ENCODE peak calls at places on chromosomes 4 and X, in five cellular contexts. D is naive thymus-derived CD8-positive, alpha-beta T cell; Q is NCI-H1105 treated with DMSO at 0.1 percent for 48 hours; P is dermis microvascular lymphatic vessel endothelial cell; K is CD4-positive, CD25-positive, alpha-beta regulatory T cell. T is an unnamed sample.

GRCh38 chr4:5747746-5748365 is 36.9 kb downstream of the EVC start:
- DNase-seq in K (no peak), Q (no peak), P (peak), D (no peak), T (no peak)

GRCh38 chrX:11352296-11352741 is 59.1 kb downstream of the AMELX start:
- DNase-seq in P (no peak), D (no peak), Q (no peak), K (no peak), T (no peak)

GRCh38 chr4:20176881-20177280 is 74.8 kb upstream of the SLIT2 start:
- DNase-seq in Q (no peak), K (no peak), D (no peak), P (no peak), T (no peak)

GRCh38 chr4:8594097-8595038 is 1.8 kb downstream of the CPZ start:
- DNase-seq in K (peak), D (no peak), P (peak), Q (peak), T (no peak)

GRCh38 chr4:184616633-184617471 is 32.4 kb downstream of the CASP3 start:
- DNase-seq in P (no peak), Q (no peak), D (no peak), K (no peak), T (no peak)

GRCh38 chr4:105206214-105206613 is 59.5 kb downstream of the TET2 start:
- DNase-seq in P (no peak), K (no peak), D (no peak), Q (no peak), T (no peak)

GRCh38 chr4:16001484-16001858 is 38.5 kb upstream of the FGFBP2 start:
- DNase-seq in Q (peak), P (peak), D (peak), K (peak), T (no peak)

GRCh38 chr4:123209436-123209835 is 187.2 kb upstream of the SPRY1 start:
- DNase-seq in Q (no peak), D (no peak), K (no peak), P (no peak), T (no peak)

GRCh38 chr4:150782311-150782710 is 200.4 kb downstream of the MAB21L2 start:
- DNase-seq in P (peak), K (no peak), D (no peak), Q (peak), T (no peak)

GRCh38 chr4:159593651-159594050 is 490.8 kb downstream of the RAPGEF2 start:
- DNase-seq in D (no peak), K (no peak), Q (no peak), P (no peak), T (no peak)

GRCh38 chr4:121790976-121791375 is 10.1 kb upstream of the EXOSC9 start:
- DNase-seq in P (peak), D (no peak), Q (no peak), K (no peak), T (no peak)

GRCh38 chrX:138034136-138034535 is 468.2 kb downstream of the ZIC3 start:
- DNase-seq in K (no peak), Q (no peak), D (no peak), P (no peak), T (no peak)

GRCh38 chr4:82801910-82802521 is 3.4 kb upstream of the SCD5 start:
- DNase-seq in P (peak), K (no peak), D (no peak), Q (peak), T (no peak)

GRCh38 chr4:47741200-47741599 is 96.7 kb downstream of the CORIN start:
- DNase-seq in D (no peak), Q (no peak), K (no peak), P (no peak), T (no peak)

GRCh38 chr4:180960758-180961401 is 1282.3 kb upstream of the TENM3 start:
- DNase-seq in D (no peak), Q (peak), P (no peak), K (no peak), T (no peak)

GRCh38 chr4:159390648-159391047 is 287.8 kb downstream of the RAPGEF2 start:
- DNase-seq in K (no peak), P (peak), Q (no peak), D (no peak), T (no peak)

GRCh38 chr4:106529348-106530033 is 160.9 kb upstream of the GIMD1 start:
- DNase-seq in K (no peak), Q (no peak), P (peak), D (no peak), T (no peak)

GRCh38 chr4:1531683-1532548 is 125.7 kb upstream of the NKX1-1 start:
- DNase-seq in K (no peak), D (no peak), P (no peak), Q (no peak), T (no peak)

GRCh38 chrX:45077748-45078424 is 122.8 kb downstream of the DIPK2B start:
- DNase-seq in K (peak), P (no peak), Q (no peak), D (no peak), T (no peak)